ENCODE peak calls at places on chromosomes 3 and 15, in five cellular contexts. O is transverse colon, S is spleen, D is SJSA1, H is RWPE1. U is an unnamed sample.

GRCh38 chr3:24273491-24273890 is 221.2 kb downstream of the THRB start:
- DNase-seq in O (no peak), S (no peak), D (no peak), H (no peak), U (no peak)

GRCh38 chr15:33985287-33985686 is 17.0 kb downstream of the CHRM5 start:
- DNase-seq in O (no peak), S (no peak), D (peak; percentile 64), H (no peak), U (no peak)

GRCh38 chr3:160008979-160009378 is 20.3 kb downstream of the IL12A start:
- DNase-seq in O (no peak), S (no peak), D (no peak), H (no peak), U (no peak)

GRCh38 chr15:67148196-67148701 is 82.8 kb downstream of the SMAD3 start:
- DNase-seq in O (no peak), S (no peak), D (peak; percentile 68), H (no peak), U (peak; percentile 86)

GRCh38 chr3:190909908-190910307 is 47.4 kb upstream of the GMNC start:
- DNase-seq in O (no peak), S (no peak), D (no peak), H (no peak), U (no peak)

GRCh38 chr3:132347095-132347494 is 29.9 kb downstream of the ACP3 start:
- DNase-seq in O (no peak), S (no peak), D (peak; percentile 69), H (no peak), U (peak; percentile 56)

GRCh38 chr3:159263750-159264561 is 462.1 kb downstream of the MFSD1 start:
- DNase-seq in O (no peak), S (no peak), D (peak; percentile 18), H (peak; percentile 55), U (peak; percentile 62)

GRCh38 chr3:173739716-173740115 is 342.2 kb downstream of the NLGN1 start:
- DNase-seq in O (no peak), S (no peak), D (peak; percentile 74), H (no peak), U (no peak)

GRCh38 chr3:138329127-138329983 is at the start of gene NME9:
- DNase-seq in O (peak; percentile 86), S (peak; percentile 96), D (peak; percentile 73), H (peak; percentile 80), U (peak; percentile 94)
- H3K27ac ChIP-seq in O (peak within 1 kb of the TSS; percentile 59), S (peak within 1 kb of the TSS; percentile 73), D (no peak within 1 kb of the TSS), H (no peak within 1 kb of the TSS), U (no peak within 1 kb of the TSS)

DNA sequence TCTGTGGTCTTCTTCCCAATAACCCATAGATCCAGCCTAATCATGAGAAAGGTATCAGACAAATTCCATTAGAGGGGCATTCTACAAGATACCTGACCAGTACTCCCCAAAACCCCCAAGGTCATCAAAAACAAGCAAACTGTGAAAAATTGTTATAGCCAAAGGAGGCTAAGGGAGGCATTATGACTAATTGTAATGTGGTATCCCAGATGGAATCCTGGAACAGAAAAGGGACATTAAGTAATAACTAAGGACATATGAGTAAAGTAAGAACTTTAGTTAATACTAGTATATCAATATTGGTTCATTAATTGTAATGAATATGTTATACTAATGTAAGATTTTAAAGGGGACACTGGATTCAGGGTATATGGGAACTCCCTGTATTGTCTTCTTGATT is 20.4 kb downstream of the SPTSSB start:
- DNase-seq in O (no peak), S (no peak), D (no peak), H (no peak), U (no peak)
- H3K27ac ChIP-seq in O (no peak overlapping the region), S (no peak overlapping the region), D (no peak overlapping the region), H (no peak overlapping the region), U (no peak overlapping the region)

GRCh38 chr3:61704807-61705206 is 143.4 kb downstream of the PTPRG start:
- DNase-seq in O (no peak), S (no peak), D (no peak), H (no peak), U (no peak)

GRCh38 chr3:61701019-61701418 is 139.6 kb downstream of the PTPRG start:
- DNase-seq in O (no peak), S (no peak), D (no peak), H (no peak), U (no peak)

GRCh38 chr3:61702453-61702852 is 141.1 kb downstream of the PTPRG start:
- DNase-seq in O (no peak), S (no peak), D (no peak), H (peak; percentile 34), U (no peak)

DNA sequence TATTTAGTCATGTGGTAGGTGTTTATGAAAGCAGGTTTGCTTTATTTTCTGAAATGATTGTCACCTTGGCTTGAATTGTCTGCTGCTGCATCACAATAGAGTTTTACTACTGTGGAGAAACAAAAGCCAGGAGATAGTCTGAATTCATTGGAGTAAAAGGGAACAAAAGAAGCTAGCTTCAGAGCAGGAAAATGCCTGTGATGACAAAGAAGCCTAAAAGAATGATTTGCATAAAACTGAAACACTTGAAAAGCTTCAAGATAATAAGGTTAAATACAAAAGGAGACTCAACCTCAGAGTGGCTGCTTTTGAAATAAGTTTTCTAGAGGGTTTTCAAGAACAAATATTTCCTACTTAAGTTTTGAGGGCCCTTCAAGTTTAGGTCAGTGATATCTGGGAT is 138.3 kb downstream of the PTPRG start:
- DNase-seq in O (no peak), S (no peak), D (no peak), H (no peak), U (no peak)
- H3K27ac ChIP-seq in O (no peak overlapping the region), S (no peak overlapping the region), D (no peak overlapping the region), H (no peak overlapping the region), U (no peak overlapping the region)

DNA sequence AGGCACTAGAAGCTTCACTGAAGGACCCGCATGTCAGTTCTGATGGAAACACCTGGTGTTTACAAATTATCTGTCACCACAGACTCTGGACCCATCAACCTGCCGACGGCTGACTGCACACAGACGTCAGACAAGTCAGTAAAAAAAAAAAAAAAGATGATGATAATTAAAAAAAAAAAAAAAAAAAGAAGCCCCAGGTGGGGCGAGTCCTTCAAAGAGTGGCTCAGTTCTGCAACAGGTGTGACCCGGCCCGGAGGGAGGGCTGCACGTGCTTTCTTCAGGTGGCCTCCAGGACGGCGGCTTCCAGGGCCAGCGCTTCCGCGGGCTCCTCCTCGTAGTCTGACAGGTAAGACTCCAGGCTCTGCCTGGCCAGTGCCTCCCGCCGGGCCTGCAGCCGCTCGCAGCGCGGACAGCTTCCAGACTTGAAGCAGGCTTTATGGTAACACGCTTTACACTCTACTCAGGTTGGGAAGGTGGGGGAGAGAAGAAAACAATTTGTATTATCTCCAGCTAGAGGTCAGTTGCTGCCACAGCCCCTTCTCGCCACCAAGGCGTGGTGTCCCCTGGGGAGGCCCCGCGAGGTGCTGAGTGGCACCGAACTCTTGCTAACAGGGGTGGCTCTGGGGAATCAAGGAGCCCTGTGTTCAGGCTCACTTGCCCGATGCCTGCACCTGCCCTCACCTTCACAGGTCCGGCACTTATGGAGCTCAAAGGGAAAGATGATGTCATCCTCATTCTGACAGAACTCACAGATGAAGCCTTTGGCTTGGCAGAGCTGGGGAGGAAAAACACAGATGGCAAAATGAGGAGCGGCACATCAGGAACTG is 61.8 kb downstream of the RUBCN start:
- DNase-seq in O (peak; percentile 15), S (peak; percentile 80), D (no peak), H (no peak), U (no peak)
- H3K27ac ChIP-seq in O (no peak overlapping the region), S (peak overlapping the region; percentile 7), D (no peak overlapping the region), H (no peak overlapping the region), U (no peak overlapping the region)

GRCh38 chr3:39350714-39351113 is 21.2 kb downstream of the CCR8 start:
- DNase-seq in O (peak; percentile 30), S (no peak), D (no peak), H (no peak), U (no peak)

GRCh38 chr3:39347586-39347876 is 18.0 kb downstream of the CCR8 start:
- DNase-seq in O (no peak), S (no peak), D (no peak), H (no peak), U (no peak)

GRCh38 chr3:39346785-39347585 is 17.5 kb downstream of the CCR8 start:
- DNase-seq in O (no peak), S (no peak), D (no peak), H (no peak), U (no peak)

GRCh38 chr3:39344746-39345344 is 15.3 kb downstream of the CCR8 start:
- DNase-seq in O (no peak), S (no peak), D (no peak), H (no peak), U (no peak)

DNA sequence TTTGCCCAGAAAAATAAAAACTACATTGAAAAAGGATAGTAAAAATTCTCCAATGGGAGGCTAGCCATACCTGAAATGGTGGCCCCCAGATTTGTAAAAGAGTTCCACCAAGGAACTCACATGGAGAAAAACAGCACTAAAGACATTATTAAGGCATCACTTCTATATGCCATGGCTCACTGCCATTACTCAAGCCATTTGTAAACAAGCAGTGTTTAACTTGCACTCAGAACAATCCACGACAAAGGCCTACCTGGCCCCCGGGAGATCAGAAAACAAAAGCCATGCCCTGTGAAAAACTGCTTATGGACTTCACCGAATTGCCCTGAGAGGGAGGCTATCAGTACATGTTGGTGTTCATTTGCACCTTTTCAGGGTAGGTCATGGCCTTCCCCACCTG is 19.6 kb downstream of the CCR8 start:
- DNase-seq in O (no peak), S (no peak), D (no peak), H (no peak), U (no peak)
- H3K27ac ChIP-seq in O (peak overlapping the region; percentile 81), S (no peak overlapping the region), D (no peak overlapping the region), H (no peak overlapping the region), U (no peak overlapping the region)

DNA sequence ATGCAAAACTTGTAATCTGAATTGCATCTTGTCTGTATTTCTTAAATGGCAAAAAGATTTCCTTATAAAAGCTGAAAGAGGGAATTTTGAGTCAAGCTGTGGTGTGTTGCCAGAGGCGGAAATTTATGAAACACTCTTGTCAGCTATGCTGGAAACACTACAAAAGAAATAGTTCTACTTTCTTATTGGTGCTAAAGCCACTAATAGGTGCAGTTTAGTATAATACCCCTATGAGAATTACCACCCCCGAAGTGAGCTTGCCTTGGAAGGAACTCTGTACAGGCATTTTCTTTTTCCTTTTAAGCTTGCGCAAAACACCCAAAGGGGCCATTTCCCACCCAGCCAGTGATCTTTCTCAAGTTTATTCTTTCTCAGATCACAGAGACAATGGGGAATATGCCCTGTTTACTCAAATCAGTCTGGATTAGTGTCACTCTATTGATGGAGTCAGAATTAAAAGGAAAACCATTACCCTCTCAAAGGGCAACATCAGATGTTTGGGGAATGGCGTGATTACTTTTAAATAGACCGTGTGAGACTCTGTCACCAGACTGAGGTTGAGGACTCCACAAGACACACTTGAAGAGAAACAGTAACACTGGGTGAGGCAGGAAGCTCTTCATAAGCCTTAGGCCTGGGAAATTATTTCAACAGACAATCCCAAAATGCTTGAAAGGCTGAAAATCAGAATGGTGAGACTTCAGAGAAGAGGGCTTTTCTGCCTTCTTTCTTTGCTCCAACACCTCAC is 166.1 kb downstream of the TP63 start:
- DNase-seq in O (no peak), S (no peak), D (no peak), H (no peak), U (no peak)
- H3K27ac ChIP-seq in O (no peak overlapping the region), S (no peak overlapping the region), D (no peak overlapping the region), H (no peak overlapping the region), U (no peak overlapping the region)

GRCh38 chr3:71564361-71564760 is 19.2 kb downstream of the FOXP1 start:
- DNase-seq in O (no peak), S (no peak), D (no peak), H (no peak), U (no peak)
- H3K27ac ChIP-seq in O (no peak overlapping the region), S (no peak overlapping the region), D (no peak overlapping the region), H (no peak overlapping the region), U (no peak overlapping the region)

GRCh38 chr15:52337198-52337853 is 41.7 kb upstream of the MYO5C start:
- DNase-seq in O (no peak), S (no peak), D (peak; percentile 87), H (peak; percentile 77), U (peak; percentile 80)
- H3K27ac ChIP-seq in O (no peak overlapping the region), S (no peak overlapping the region), D (peak overlapping the region; percentile 87), H (no peak overlapping the region), U (peak overlapping the region; percentile 67)